ENCODE peak calls at places on chromosomes 6 and 20, in eight cellular contexts. Q is progenitor cell of endocrine pancreas, X is GM23338, K is AG09309, J is RWPE1, A is pancreas, B is tibial nerve, V is fibroblast of lung. S is an unnamed sample.

GRCh38 chr20:50569864-50570836 is 60.0 kb downstream of the PTPN1 start:
- DNase-seq in Q (no peak), X (peak), K (no peak), J (no peak), A (no peak), B (no peak), V (peak), S (no peak)

GRCh38 chr6:138107078-138107751 is at the start of gene PERP:
- DNase-seq in Q (peak), X (peak), K (no peak), J (peak), A (peak), B (peak), V (peak), S (peak)

GRCh38 chr6:88445188-88445958 is 279.2 kb upstream of the CNR1 start:
- DNase-seq in Q (no peak), X (no peak), K (no peak), J (no peak), A (no peak), B (no peak), V (no peak), S (no peak)

GRCh38 chr6:156474507-156475120 is 302.6 kb upstream of the ARID1B start:
- DNase-seq in Q (no peak), X (no peak), K (no peak), J (no peak), A (no peak), B (no peak), V (no peak), S (no peak)

GRCh38 chr6:129936329-129937165 is 75.4 kb upstream of the TMEM244 start:
- DNase-seq in Q (no peak), X (peak), K (peak), J (peak), A (no peak), B (no peak), V (peak), S (no peak)

GRCh38 chr6:44735631-44735963 is 348.1 kb downstream of the CDC5L start:
- DNase-seq in Q (no peak), X (no peak), K (no peak), J (peak), A (no peak), B (no peak), V (peak), S (peak)

GRCh38 chr6:97445406-97445805 is 162.4 kb upstream of the MMS22L start:
- DNase-seq in Q (no peak), X (no peak), K (no peak), J (no peak), A (no peak), B (no peak), V (no peak), S (no peak)

GRCh38 chr6:111096246-111096645 is 8.9 kb downstream of the SLC16A10 start:
- DNase-seq in Q (no peak), X (no peak), K (no peak), J (peak), A (peak), B (no peak), V (no peak), S (no peak)

GRCh38 chr6:32484614-32484998 is 44.9 kb downstream of the HLA-DRA start:
- DNase-seq in Q (no peak), X (no peak), K (no peak), J (no peak), A (no peak), B (no peak), V (no peak), S (no peak)

GRCh38 chr6:41818271-41819054 is 31.0 kb downstream of the TOMM6 start:
- DNase-seq in Q (no peak), X (no peak), K (no peak), J (no peak), A (no peak), B (no peak), V (no peak), S (no peak)

GRCh38 chr6:4313044-4313686 is 177.8 kb upstream of the ECI2 start:
- DNase-seq in Q (no peak), X (peak), K (peak), J (peak), A (no peak), B (no peak), V (peak), S (no peak)
- TF ChIP-seq CTCF in Q (no peak), X (peak), K (peak), J (peak), A (peak), B (peak), V (peak), S (no peak)

GRCh38 chr6:107511410-107512070 is 21.6 kb downstream of the SOBP start:
- DNase-seq in Q (no peak), X (no peak), K (no peak), J (no peak), A (no peak), B (peak), V (no peak), S (no peak)

GRCh38 chr6:107513214-107513613 is 23.3 kb downstream of the SOBP start:
- DNase-seq in Q (no peak), X (no peak), K (no peak), J (no peak), A (no peak), B (no peak), V (no peak), S (no peak)

GRCh38 chr6:107509506-107509905 is 19.6 kb downstream of the SOBP start:
- DNase-seq in Q (no peak), X (peak), K (no peak), J (no peak), A (no peak), B (no peak), V (peak), S (no peak)

GRCh38 chr6:107506145-107506544 is 16.2 kb downstream of the SOBP start:
- DNase-seq in Q (no peak), X (no peak), K (no peak), J (peak), A (no peak), B (no peak), V (no peak), S (no peak)

DNA sequence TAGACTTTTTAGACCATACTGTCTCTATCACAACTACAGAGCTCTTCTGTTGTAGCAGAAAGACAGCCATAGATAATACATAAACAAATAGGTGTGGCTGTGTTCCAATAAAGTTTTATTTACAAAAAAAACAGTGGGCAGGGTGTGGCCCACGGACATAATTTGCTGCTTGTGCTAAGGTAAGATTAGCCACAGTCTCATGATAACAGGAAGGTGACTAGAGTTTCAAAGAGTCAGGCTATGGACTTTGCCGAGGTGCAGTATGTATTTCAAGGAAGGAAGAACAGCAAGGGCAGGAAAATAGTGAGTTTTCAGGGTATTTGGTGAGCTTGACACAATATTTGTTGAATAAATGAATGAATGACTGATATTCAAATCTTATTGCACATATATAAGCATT is 20.2 kb downstream of the SOBP start:
- DNase-seq in Q (no peak), X (no peak), K (no peak), J (no peak), A (no peak), B (no peak), V (no peak), S (no peak)
- TF ChIP-seq CTCF in Q (no peak), X (no peak), K (no peak), J (no peak), A (no peak), B (no peak), V (no peak), S (no peak)

GRCh38 chr20:420169-420620 is 12.1 kb downstream of the RBCK1 start:
- DNase-seq in Q (no peak), X (no peak), K (no peak), J (no peak), A (peak), B (no peak), V (no peak), S (no peak)
- TF ChIP-seq CTCF in Q (no peak), X (no peak), K (no peak), J (no peak), A (no peak), B (no peak), V (no peak), S (no peak)

GRCh38 chr20:54195483-54196472 is 12.1 kb upstream of the PFDN4 start:
- DNase-seq in Q (no peak), X (no peak), K (no peak), J (no peak), A (no peak), B (no peak), V (no peak), S (no peak)

GRCh38 chr20:54193817-54194216 is 14.1 kb upstream of the PFDN4 start:
- DNase-seq in Q (no peak), X (no peak), K (no peak), J (no peak), A (no peak), B (no peak), V (no peak), S (no peak)

GRCh38 chr20:54197621-54198604 is 10.0 kb upstream of the PFDN4 start:
- DNase-seq in Q (no peak), X (peak), K (peak), J (peak), A (no peak), B (no peak), V (peak), S (no peak)

GRCh38 chr20:54199283-54199682 is 8.6 kb upstream of the PFDN4 start:
- DNase-seq in Q (no peak), X (no peak), K (no peak), J (no peak), A (no peak), B (no peak), V (no peak), S (no peak)

GRCh38 chr20:54194724-54195438 is 13.0 kb upstream of the PFDN4 start:
- DNase-seq in Q (no peak), X (no peak), K (no peak), J (peak), A (no peak), B (no peak), V (peak), S (no peak)
- TF ChIP-seq CTCF in Q (peak), X (no peak), K (no peak), J (no peak), A (no peak), B (no peak), V (no peak), S (no peak)

DNA sequence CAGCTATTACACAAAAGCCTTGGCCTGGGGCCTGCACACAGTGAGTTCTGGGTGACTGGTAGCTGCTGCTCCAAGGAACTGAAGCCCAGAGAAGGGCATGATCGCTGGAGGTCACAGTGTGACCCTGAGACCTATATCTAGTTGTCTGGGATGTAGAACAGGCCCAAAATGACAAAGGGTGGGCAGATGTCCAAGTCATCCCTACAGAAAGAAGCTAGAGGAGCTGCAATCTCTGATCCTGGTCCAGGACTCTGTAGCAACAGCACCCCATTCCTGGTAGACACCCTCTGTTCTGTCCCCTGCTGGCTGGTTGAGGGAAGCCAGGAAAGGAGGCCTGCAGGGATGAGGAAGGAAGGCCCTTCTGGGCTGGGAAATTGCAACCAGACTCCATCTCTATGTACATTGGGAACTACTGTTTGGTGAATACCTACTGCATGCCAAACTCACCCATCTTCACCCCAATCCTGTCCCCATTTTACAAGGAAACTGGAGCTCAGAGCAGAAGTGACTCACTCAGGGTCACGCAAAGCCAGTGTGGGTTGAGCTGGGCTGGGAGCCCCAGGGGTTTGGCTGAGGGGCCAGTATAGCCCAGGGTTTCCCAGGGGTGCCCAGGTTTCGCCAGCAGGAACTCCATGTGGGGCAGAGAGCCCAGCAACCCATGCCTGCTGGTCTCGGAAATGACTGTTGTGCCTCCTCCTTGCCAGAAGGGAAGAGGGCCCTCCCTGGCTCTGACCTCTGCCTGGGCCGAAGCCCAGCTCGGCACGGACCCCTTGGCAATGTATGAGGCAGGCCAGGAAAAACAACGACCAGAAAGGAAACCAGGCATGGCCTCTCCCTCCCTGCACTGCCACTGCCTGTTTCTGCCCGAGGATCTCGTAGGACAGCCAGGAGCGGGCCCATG is 44.9 kb upstream of the TLDC2 start:
- DNase-seq in Q (no peak), X (peak), K (peak), J (no peak), A (no peak), B (no peak), V (peak), S (no peak)
- TF ChIP-seq CTCF in Q (no peak), X (peak), K (peak), J (no peak), A (no peak), B (peak), V (peak), S (no peak)

GRCh38 chr6:13454286-13455221 is 32.8 kb downstream of the GFOD1 start:
- DNase-seq in Q (no peak), X (no peak), K (no peak), J (no peak), A (no peak), B (no peak), V (peak), S (no peak)
- TF ChIP-seq CTCF in Q (no peak), X (peak), K (no peak), J (no peak), A (no peak), B (no peak), V (no peak), S (no peak)

GRCh38 chr20:2353231-2353630 is 27.5 kb upstream of the TGM6 start:
- DNase-seq in Q (no peak), X (peak), K (no peak), J (no peak), A (no peak), B (no peak), V (no peak), S (no peak)
- TF ChIP-seq CTCF in Q (no peak), X (peak), K (no peak), J (no peak), A (no peak), B (no peak), V (no peak), S (no peak)

GRCh38 chr6:106510090-106510970 is 119.0 kb downstream of the RTN4IP1 start:
- DNase-seq in Q (no peak), X (peak), K (no peak), J (peak), A (peak), B (no peak), V (peak), S (no peak)
- TF ChIP-seq CTCF in Q (peak), X (peak), K (peak), J (no peak), A (no peak), B (no peak), V (no peak), S (no peak)

S was measured in omental fat pad.